ENCODE peak calls at places on chromosomes 5 and 9, in four cellular contexts. One of them, this sample, is unnamed.

GRCh38 chr5:163434410-163434866 is 3.0 kb upstream of the CCNG1 start:
- DNase-seq in cardiac muscle cell: no peak
- DNase-seq in T1000: no peak
- DNase-seq in A549: peak; percentile 22
- DNase-seq in this sample: no peak

GRCh38 chr9:105879181-105879580 is 184.8 kb downstream of the TMEM38B start:
- DNase-seq in T1000: no peak
- DNase-seq in A549: no peak
- DNase-seq in cardiac muscle cell: no peak
- DNase-seq in this sample: no peak

GRCh38 chr9:106713206-106713605 is 149.8 kb upstream of the ZNF462 start:
- DNase-seq in cardiac muscle cell: no peak
- DNase-seq in T1000: no peak
- DNase-seq in A549: no peak
- DNase-seq in this sample: no peak

GRCh38 chr5:57007349-57007748 is 55.4 kb upstream of the MIER3 start:
- DNase-seq in T1000: no peak
- DNase-seq in cardiac muscle cell: no peak
- DNase-seq in A549: no peak
- DNase-seq in this sample: no peak

GRCh38 chr5:180175015-180175431 is 34.0 kb downstream of the RASGEF1C start:
- DNase-seq in T1000: no peak
- DNase-seq in cardiac muscle cell: no peak
- DNase-seq in A549: no peak
- DNase-seq in this sample: no peak

GRCh38 chr5:57335092-57335491 is 147.5 kb downstream of the ACTBL2 start:
- DNase-seq in T1000: no peak
- DNase-seq in A549: peak; percentile 70
- DNase-seq in cardiac muscle cell: no peak
- DNase-seq in this sample: no peak

GRCh38 chr9:107425110-107426025 is 64.2 kb downstream of the KLF4 start:
- DNase-seq in cardiac muscle cell: peak; percentile 66
- DNase-seq in A549: peak; percentile 48
- DNase-seq in T1000: no peak
- DNase-seq in this sample: peak; percentile 67

GRCh38 chr5:149452665-149453617 is 73.8 kb upstream of the IL17B start:
- DNase-seq in T1000: peak; percentile 70
- DNase-seq in A549: no peak
- DNase-seq in cardiac muscle cell: no peak
- DNase-seq in this sample: no peak

GRCh38 chr5:61837788-61838187 is 468.2 kb upstream of the KIF2A start:
- DNase-seq in A549: no peak
- DNase-seq in cardiac muscle cell: no peak
- DNase-seq in T1000: no peak
- DNase-seq in this sample: no peak

GRCh38 chr5:67581203-67581602 is 384.6 kb upstream of the CD180 start:
- DNase-seq in T1000: no peak
- DNase-seq in A549: no peak
- DNase-seq in cardiac muscle cell: no peak
- DNase-seq in this sample: no peak

GRCh38 chr5:172534229-172535169 is 80.2 kb upstream of the SH3PXD2B start:
- DNase-seq in cardiac muscle cell: no peak
- DNase-seq in A549: no peak
- DNase-seq in T1000: no peak
- DNase-seq in this sample: no peak

This sample was measured in HuH-7.